ENCODE peak calls at places on chromosome 21, in four cellular contexts. T is ascending aorta, M is GM06990, J is AG04450. G is an unnamed sample.

GRCh38 chr21:37521658-37522057 is 155.1 kb downstream of the DYRK1A start:
- DNase-seq in T (no peak), M (no peak), J (no peak), G (no peak)

GRCh38 chr21:38310619-38311018 is 53.8 kb downstream of the KCNJ15 start:
- DNase-seq in T (no peak), M (no peak), J (no peak), G (no peak)

GRCh38 chr21:34730756-34731445 is 62.1 kb downstream of the CLIC6 start:
- DNase-seq in T (no peak), M (no peak), J (no peak), G (no peak)

GRCh38 chr21:34274001-34274400 is 89.8 kb upstream of the KCNE2 start:
- DNase-seq in T (no peak), M (no peak), J (no peak), G (no peak)

GRCh38 chr21:27954806-27955205 is 987.9 kb upstream of the ADAMTS5 start:
- DNase-seq in T (no peak), M (no peak), J (peak; percentile 52), G (no peak)

GRCh38 chr21:17542371-17542992 is 29.6 kb downstream of the CXADR start:
- DNase-seq in T (no peak), M (no peak), J (no peak), G (no peak)

GRCh38 chr21:37176716-37177115 is 90.4 kb downstream of the VPS26C start:
- DNase-seq in T (no peak), M (no peak), J (no peak), G (no peak)

GRCh38 chr21:34126269-34126668 is 52.9 kb downstream of the MRPS6 start:
- DNase-seq in T (no peak), M (no peak), J (no peak), G (no peak)

GRCh38 chr21:32611471-32611997 is 643 bp downstream of the CFAP298 start:
- DNase-seq in T (peak; percentile 65), M (no peak), J (no peak), G (no peak)

GRCh38 chr21:33036430-33037162 is 10.9 kb downstream of the OLIG2 start:
- DNase-seq in T (no peak), M (no peak), J (peak; percentile 18), G (no peak)

GRCh38 chr21:34687065-34687464 is 18.3 kb downstream of the CLIC6 start:
- DNase-seq in T (no peak), M (no peak), J (no peak), G (no peak)

GRCh38 chr21:39837861-39838359 is 29.3 kb upstream of the PCP4 start:
- DNase-seq in T (no peak), M (no peak), J (no peak), G (no peak)

GRCh38 chr21:15221799-15222386 is 157.1 kb upstream of the NRIP1 start:
- DNase-seq in T (peak; percentile 68), M (no peak), J (peak; percentile 7), G (no peak)

GRCh38 chr21:37855568-37856391 is 60.5 kb downstream of the KCNJ6 start:
- DNase-seq in T (no peak), M (no peak), J (peak; percentile 66), G (no peak)

GRCh38 chr21:31524140-31524539 is 135.4 kb upstream of the SOD1 start:
- DNase-seq in T (no peak), M (no peak), J (no peak), G (no peak)

GRCh38 chr21:40797881-40798280 is 49.1 kb downstream of the DSCAM start:
- DNase-seq in T (no peak), M (no peak), J (no peak), G (no peak)

GRCh38 chr21:31911138-31911907 is 38.5 kb downstream of the HUNK start:
- DNase-seq in T (no peak), M (no peak), J (no peak), G (no peak)

GRCh38 chr21:27681841-27682240 is 715.0 kb upstream of the ADAMTS5 start:
- DNase-seq in T (no peak), M (no peak), J (no peak), G (no peak)

GRCh38 chr21:17051054-17051453 is 461.8 kb upstream of the CXADR start:
- DNase-seq in T (no peak), M (no peak), J (no peak), G (no peak)

GRCh38 chr21:34344584-34344983 is 19.2 kb upstream of the KCNE2 start:
- DNase-seq in T (no peak), M (no peak), J (no peak), G (no peak)

GRCh38 chr21:14737922-14738321 is 191.8 kb upstream of the SAMSN1 start:
- DNase-seq in T (no peak), M (no peak), J (no peak), G (no peak)

GRCh38 chr21:8991968-8992621 is 1529.3 kb upstream of the TPTE start:
- DNase-seq in T (peak; percentile 58), M (no peak), J (no peak), G (no peak)

GRCh38 chr21:39422468-39423241 is 22.9 kb downstream of the LCA5L start:
- DNase-seq in T (no peak), M (no peak), J (no peak), G (no peak)

GRCh38 chr21:31727181-31727580 is 4.7 kb downstream of the SCAF4 start:
- DNase-seq in T (no peak), M (no peak), J (no peak), G (no peak)

GRCh38 chr21:38202811-38203210 is 54.0 kb upstream of the KCNJ15 start:
- DNase-seq in T (no peak), M (no peak), J (no peak), G (no peak)

GRCh38 chr21:14911351-14911750 is 153.4 kb downstream of the NRIP1 start:
- DNase-seq in T (no peak), M (no peak), J (no peak), G (no peak)

GRCh38 chr21:40120944-40121575 is 253.8 kb downstream of the PCP4 start:
- DNase-seq in T (no peak), M (no peak), J (no peak), G (no peak)

GRCh38 chr21:20424943-20425342 is 573.3 kb upstream of the NCAM2 start:
- DNase-seq in T (no peak), M (no peak), J (no peak), G (no peak)
- TF ChIP-seq CTCF in T (no peak), M (no peak), J (no peak), G (no peak)

GRCh38 chr21:29018540-29018939 is 609 bp downstream of the RWDD2B start:
- DNase-seq in T (no peak), M (no peak), J (no peak), G (no peak)
- TF ChIP-seq CTCF in T (no peak), M (no peak), J (no peak), G (no peak)

DNA sequence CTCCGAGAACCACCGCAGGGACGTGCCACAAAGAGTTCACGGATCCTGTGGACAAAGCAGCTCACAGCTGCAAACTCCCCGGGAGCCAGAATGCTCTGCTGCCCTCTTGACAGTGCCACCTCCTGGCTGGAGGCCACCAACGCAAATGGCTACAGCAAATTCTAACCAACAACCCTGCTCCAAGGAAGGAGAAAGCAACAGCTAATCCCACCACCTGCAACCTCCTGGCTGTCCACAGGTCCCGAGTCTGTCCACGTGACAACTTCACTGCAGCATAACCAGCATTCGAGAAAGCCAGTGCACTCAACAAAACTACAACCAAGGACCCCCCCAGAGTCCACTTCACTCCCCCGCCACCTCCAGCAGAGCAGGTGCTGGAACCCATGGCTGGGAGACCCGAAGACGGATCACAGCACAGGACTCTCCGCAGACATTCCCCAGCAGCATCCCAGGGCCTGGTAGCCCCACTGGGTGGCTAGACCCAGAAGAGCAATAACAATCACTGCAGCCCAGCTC is 17.3 kb downstream of the POFUT2 start:
- DNase-seq in T (peak; percentile 45), M (no peak), J (no peak), G (no peak)
- TF ChIP-seq CTCF in T (no peak), M (no peak), J (no peak), G (peak; percentile 26)

DNA sequence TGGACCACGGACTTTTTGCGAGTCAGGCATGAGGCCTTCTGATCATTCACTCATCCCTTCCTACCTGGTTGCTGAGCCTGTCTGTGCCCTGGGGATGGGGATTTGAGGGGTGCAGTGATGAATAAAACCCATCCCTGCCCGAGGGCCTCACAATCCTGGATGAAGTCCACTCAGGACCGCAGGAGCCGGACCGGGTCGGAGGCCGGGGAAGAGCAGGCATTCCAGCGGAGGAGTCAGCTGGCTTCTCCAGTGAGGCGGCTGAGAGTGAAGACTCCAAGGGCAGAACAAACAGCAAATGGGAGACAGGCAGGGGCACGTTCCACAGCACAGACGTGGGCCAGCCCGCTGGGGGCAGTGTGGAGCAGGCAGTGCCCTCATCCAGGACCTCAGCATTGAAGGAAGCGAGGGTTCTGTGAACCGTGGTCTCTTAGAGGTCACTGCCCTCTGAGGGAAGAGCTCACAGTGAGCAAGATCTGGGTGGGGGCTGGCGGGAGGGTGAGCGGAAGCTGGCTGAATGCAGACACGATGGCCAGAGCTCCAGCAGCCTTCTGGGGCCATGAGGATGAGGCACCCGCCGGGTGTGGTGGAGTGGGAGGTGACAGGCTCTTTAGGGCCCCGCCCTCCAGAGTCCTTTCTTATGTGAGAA is 10.9 kb upstream of the LRRC3 start:
- DNase-seq in T (no peak), M (no peak), J (no peak), G (no peak)
- TF ChIP-seq CTCF in T (no peak), M (peak; percentile 54), J (no peak), G (no peak)

GRCh38 chr21:35861656-35862055 is 198.7 kb downstream of the SETD4 start:
- DNase-seq in T (no peak), M (no peak), J (no peak), G (no peak)

GRCh38 chr21:35859677-35860076 is 200.6 kb downstream of the SETD4 start:
- DNase-seq in T (no peak), M (no peak), J (no peak), G (no peak)

GRCh38 chr21:35862969-35863368 is 197.4 kb downstream of the SETD4 start:
- DNase-seq in T (no peak), M (no peak), J (no peak), G (no peak)

GRCh38 chr21:35857082-35857481 is 203.2 kb downstream of the SETD4 start:
- DNase-seq in T (no peak), M (no peak), J (no peak), G (no peak)

DNA sequence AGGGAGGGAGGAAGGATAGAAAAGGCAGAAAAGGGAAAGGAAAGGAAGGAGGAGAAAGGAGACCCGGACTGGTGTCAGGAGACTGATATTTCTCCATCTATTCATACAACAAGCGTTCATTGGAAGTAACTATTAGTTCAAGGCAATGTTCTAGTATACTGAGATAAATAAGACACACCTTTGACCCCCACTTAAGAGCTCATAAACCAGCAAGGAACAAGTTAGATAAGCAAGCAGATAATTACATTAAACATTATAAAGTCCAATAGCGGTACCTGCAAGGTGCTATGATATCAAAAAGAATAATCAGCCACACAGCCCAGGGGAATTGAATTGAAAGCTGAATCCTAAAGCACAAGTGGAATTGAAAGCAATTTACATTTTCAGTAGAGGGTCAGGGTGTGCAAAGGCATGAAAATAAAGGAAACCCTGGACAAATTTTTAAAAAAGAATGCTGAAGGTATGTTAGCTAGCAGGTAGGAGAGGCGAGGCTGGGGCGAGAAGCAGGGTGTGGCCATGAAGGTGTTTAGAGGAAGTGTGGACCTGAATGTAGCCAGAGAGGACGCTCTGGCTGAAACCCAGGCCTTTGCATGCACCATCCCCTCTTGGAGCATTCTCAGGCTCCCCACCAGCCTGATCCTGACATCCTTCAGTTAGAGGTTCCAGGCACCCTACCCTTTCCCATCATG is 200.0 kb downstream of the SETD4 start:
- DNase-seq in T (no peak), M (no peak), J (no peak), G (no peak)
- TF ChIP-seq CTCF in T (no peak), M (no peak), J (no peak), G (no peak)

GRCh38 chr21:35933466-35933865 is 126.9 kb downstream of the SETD4 start:
- DNase-seq in T (peak; percentile 81), M (no peak), J (no peak), G (no peak)
- TF ChIP-seq CTCF in T (no peak), M (no peak), J (peak; percentile 49), G (peak; percentile 55)

GRCh38 chr21:26091480-26092018 is 79.0 kb downstream of the APP start:
- DNase-seq in T (no peak), M (no peak), J (no peak), G (no peak)
- TF ChIP-seq CTCF in T (no peak), M (no peak), J (peak; percentile 23), G (no peak)

G was measured in osteocyte.